ENCODE peak calls at places on chromosomes 4 and X, in five cellular contexts. R, F, E, P and L are unnamed samples.

GRCh38 chrX:1385824-1386223 is 6.1 kb downstream of the SLC25A6 start:
- DNase-seq in R (no peak), E (no peak), P (no peak), F (no peak), L (no peak)

GRCh38 chr4:22190855-22191254 is 242.3 kb upstream of the KCNIP4 start:
- DNase-seq in E (no peak), R (no peak), F (no peak), P (no peak), L (peak; percentile 90)

GRCh38 chrX:84216406-84216805 is 28.4 kb upstream of the RPS6KA6 start:
- DNase-seq in P (no peak), R (no peak), E (no peak), F (no peak), L (no peak)

GRCh38 chr4:36220776-36221175 is 23.5 kb downstream of the ARAP2 start:
- DNase-seq in R (no peak), F (no peak), E (no peak), P (no peak), L (no peak)

GRCh38 chr4:1448589-1449420 is 42.6 kb upstream of the NKX1-1 start:
- DNase-seq in F (no peak), P (peak; percentile 12), R (no peak), E (peak; percentile 16), L (no peak)

GRCh38 chr4:74223801-74224200 is 65.9 kb downstream of the MTHFD2L start:
- DNase-seq in F (no peak), E (no peak), R (no peak), P (no peak), L (peak; percentile 71)

GRCh38 chr4:3756343-3757059 is 9.7 kb upstream of the ADRA2C start:
- DNase-seq in P (no peak), F (no peak), R (no peak), E (no peak), L (no peak)

GRCh38 chr4:128311659-128312392 is 24.2 kb upstream of the PGRMC2 start:
- DNase-seq in E (peak; percentile 49), F (no peak), P (no peak), R (no peak), L (peak; percentile 22)

GRCh38 chr4:5732158-5732557 is 21.2 kb downstream of the EVC start:
- DNase-seq in E (no peak), F (no peak), P (no peak), R (no peak), L (no peak)

GRCh38 chr4:84899616-84900015 is 66.9 kb downstream of the WDFY3 start:
- DNase-seq in E (no peak), R (no peak), P (no peak), F (no peak), L (no peak)

GRCh38 chr4:84897516-84897915 is 69.0 kb downstream of the WDFY3 start:
- DNase-seq in F (no peak), E (no peak), P (no peak), R (no peak), L (no peak)

GRCh38 chr4:84905646-84906045 is 60.8 kb downstream of the WDFY3 start:
- DNase-seq in F (no peak), E (no peak), P (no peak), R (no peak), L (no peak)

GRCh38 chr4:84901745-84902283 is 64.7 kb downstream of the WDFY3 start:
- DNase-seq in F (no peak), E (no peak), R (no peak), P (no peak), L (no peak)

DNA sequence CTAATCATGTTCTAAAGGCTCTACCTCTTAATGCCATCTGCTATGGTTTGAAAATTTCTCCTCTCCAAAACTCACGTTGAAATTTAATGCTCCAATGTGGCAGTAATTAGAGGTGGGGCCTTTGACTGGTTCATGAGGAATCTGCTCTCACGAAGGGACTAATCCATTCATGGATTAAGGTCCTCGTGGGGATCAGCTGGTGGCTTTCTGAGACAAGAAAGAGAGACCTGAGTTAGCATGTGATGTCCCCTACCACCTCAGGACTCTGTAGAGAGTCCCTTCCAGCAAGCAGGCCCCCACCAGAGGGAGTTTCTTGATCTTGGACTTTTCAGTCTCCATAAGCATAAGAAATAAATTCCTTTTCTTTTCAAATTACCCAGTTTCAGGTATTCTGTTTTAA is 65.3 kb downstream of the WDFY3 start:
- DNase-seq in R (no peak), P (no peak), E (no peak), F (no peak), L (no peak)
- TF ChIP-seq CTCF in R (no peak), P (no peak), E (no peak), F (no peak), L (no peak)

GRCh38 chr4:16029329-16029728 is 54.5 kb downstream of the PROM1 start:
- DNase-seq in R (no peak), P (no peak), E (no peak), F (no peak), L (no peak)

GRCh38 chr4:16032382-16032743 is 51.5 kb downstream of the PROM1 start:
- DNase-seq in E (no peak), F (no peak), R (no peak), P (no peak), L (no peak)

GRCh38 chr4:16029886-16030285 is 53.9 kb downstream of the PROM1 start:
- DNase-seq in E (no peak), P (no peak), F (no peak), R (no peak), L (no peak)

GRCh38 chr4:16032871-16033505 is 50.8 kb downstream of the PROM1 start:
- DNase-seq in R (no peak), P (no peak), F (no peak), E (no peak), L (no peak)

GRCh38 chr4:16031554-16032381 is 52.1 kb downstream of the PROM1 start:
- DNase-seq in P (no peak), R (no peak), E (no peak), F (no peak), L (no peak)
- H3K4me1 ChIP-seq in P (peaks cover 9% of the 10 kb centered on the region), R (peaks cover 35% of the 10 kb centered on the region), E (peaks cover 11% of the 10 kb centered on the region), F (peaks cover 7% of the 10 kb centered on the region), L (peaks cover 4% of the 10 kb centered on the region)

DNA sequence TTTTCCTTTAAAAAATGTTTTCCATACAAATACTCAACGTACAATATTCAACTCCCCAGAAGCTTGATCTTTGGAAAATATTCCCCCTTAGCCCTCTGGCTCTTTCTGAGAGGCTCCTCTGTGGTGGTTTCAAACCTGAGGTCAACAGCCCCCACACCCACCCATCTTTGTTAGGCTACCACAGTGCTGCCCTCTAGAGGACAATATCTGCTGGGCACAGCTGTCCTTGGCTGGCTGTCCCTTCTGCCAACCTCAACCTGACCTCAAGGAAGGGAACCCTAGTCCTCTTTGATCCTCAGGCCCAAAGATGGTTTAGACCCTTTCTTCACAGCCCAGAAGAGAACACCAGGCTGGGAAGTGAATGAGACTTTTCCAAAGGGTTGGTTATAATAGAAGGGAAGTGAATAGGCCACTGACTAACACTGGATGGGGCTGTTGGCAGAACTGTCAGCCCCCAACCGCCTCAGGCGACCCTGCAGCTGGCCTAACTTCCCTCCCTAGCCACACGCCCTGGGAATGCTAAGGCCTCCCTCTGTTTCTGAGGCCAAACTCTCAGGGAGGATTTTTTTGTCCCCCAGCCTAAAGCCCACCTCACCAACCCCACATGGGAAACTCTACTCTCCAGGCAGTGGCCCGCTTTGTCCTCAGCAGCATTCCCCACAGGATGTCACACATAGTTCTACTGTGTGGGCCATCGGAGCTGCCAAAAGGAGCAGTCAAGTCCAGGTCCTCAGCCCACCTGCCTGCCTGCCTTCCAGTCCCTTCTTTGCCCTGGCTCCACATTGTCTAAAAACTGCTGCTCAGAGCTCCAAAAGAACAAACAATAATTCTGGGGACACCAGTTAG is 34.3 kb downstream of the NYX start:
- DNase-seq in F (no peak), E (no peak), R (peak; percentile 30), P (no peak), L (no peak)
- TF ChIP-seq CTCF in F (no peak), E (no peak), R (peak; percentile 32), P (no peak), L (peak; percentile 64)

GRCh38 chr4:185781555-185782215 is 30.3 kb downstream of the SORBS2 start:
- DNase-seq in P (no peak), R (no peak), E (no peak), F (no peak), L (no peak)

GRCh38 chr4:185778307-185778706 is 33.7 kb downstream of the SORBS2 start:
- DNase-seq in R (no peak), F (no peak), P (no peak), E (no peak), L (peak; percentile 85)

GRCh38 chr4:185779520-185779919 is 32.5 kb downstream of the SORBS2 start:
- DNase-seq in P (no peak), F (no peak), E (no peak), R (peak; percentile 13), L (no peak)

GRCh38 chr4:185782523-185782922 is 29.5 kb downstream of the SORBS2 start:
- DNase-seq in E (no peak), P (no peak), F (no peak), R (no peak), L (peak; percentile 81)

GRCh38 chr4:185780472-185780871 is 31.5 kb downstream of the SORBS2 start:
- DNase-seq in E (no peak), R (no peak), P (no peak), F (no peak), L (no peak)
- H3K4me1 ChIP-seq in E (peaks cover 8% of the 10 kb centered on the region), R (peaks cover 3% of the 10 kb centered on the region), P (peaks cover 32% of the 10 kb centered on the region), F (peaks cover 5% of the 10 kb centered on the region), L (peaks cover 18% of the 10 kb centered on the region)

DNA sequence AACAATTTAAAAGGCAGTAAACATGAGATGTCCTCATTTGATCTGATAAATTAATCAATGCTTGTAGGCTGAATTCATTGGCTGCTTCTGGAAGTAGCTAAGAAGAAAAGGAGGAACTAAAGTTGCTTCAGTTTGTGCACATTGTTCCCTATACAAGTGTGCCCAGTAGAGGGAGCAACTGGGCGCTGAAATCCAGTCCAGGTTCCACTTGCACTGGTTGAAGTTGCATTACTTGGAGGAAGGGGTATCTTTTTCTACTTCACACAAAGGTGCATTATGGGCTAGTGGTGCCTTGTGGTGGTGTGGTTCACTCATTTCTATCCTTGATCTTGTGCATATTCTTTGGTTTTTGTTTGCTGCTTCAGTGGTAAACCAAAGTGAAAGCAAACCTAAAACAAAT is 67.9 kb upstream of the SOX3 start:
- DNase-seq in P (no peak), R (peak; percentile 51), E (peak; percentile 49), F (no peak), L (peak; percentile 14)
- TF ChIP-seq CTCF in P (peak; percentile 42), R (peak; percentile 52), E (peak; percentile 30), F (no peak), L (peak; percentile 52)

GRCh38 chr4:8144359-8144758 is 14.3 kb downstream of the ABLIM2 start:
- DNase-seq in R (no peak), E (no peak), P (no peak), F (no peak), L (no peak)
- H3K4me1 ChIP-seq in R (no peaks in the 10 kb centered on the region), E (no peaks in the 10 kb centered on the region), P (peaks cover 24% of the 10 kb centered on the region), F (peaks cover 16% of the 10 kb centered on the region), L (no peaks in the 10 kb centered on the region)

GRCh38 chrX:63918611-63919010 is 133.6 kb upstream of the ARHGEF9 start:
- DNase-seq in E (no peak), F (no peak), P (no peak), R (peak; percentile 17), L (peak; percentile 28)
- TF ChIP-seq CTCF in E (no peak), F (no peak), P (no peak), R (no peak), L (peak; percentile 24)